ENCODE peak calls at places on chromosomes 12 and 14, in seven cellular contexts. One of them, this sample, is unnamed.

GRCh38 chr12:88947486-88948043 is 367.3 kb upstream of the KITLG start:
- DNase-seq in GM23338: peak
- DNase-seq in CD8-positive, alpha-beta T cell: no peak
- DNase-seq in lower lobe of right lung: no peak
- DNase-seq in brain microvascular endothelial cell: no peak
- DNase-seq in ascending aorta: no peak
- DNase-seq in fibroblast of lung: no peak
- DNase-seq in this sample: no peak

GRCh38 chr12:106195638-106196037 is 52.2 kb downstream of the CKAP4 start:
- DNase-seq in fibroblast of lung: peak
- DNase-seq in lower lobe of right lung: no peak
- DNase-seq in GM23338: no peak
- DNase-seq in ascending aorta: peak
- DNase-seq in brain microvascular endothelial cell: peak
- DNase-seq in CD8-positive, alpha-beta T cell: no peak
- DNase-seq in this sample: peak

GRCh38 chr12:63978519-63978918 is 134.0 kb downstream of the SRGAP1 start:
- DNase-seq in brain microvascular endothelial cell: peak
- DNase-seq in lower lobe of right lung: no peak
- DNase-seq in ascending aorta: no peak
- DNase-seq in CD8-positive, alpha-beta T cell: no peak
- DNase-seq in GM23338: no peak
- DNase-seq in fibroblast of lung: peak
- DNase-seq in this sample: no peak

GRCh38 chr12:48818831-48819590 is 715 bp downstream of the CACNB3 start:
- DNase-seq in CD8-positive, alpha-beta T cell: peak
- DNase-seq in fibroblast of lung: no peak
- DNase-seq in brain microvascular endothelial cell: no peak
- DNase-seq in GM23338: peak
- DNase-seq in ascending aorta: no peak
- DNase-seq in lower lobe of right lung: no peak
- DNase-seq in this sample: no peak

GRCh38 chr12:119659289-119659897 is 8.5 kb upstream of the PRKAB1 start:
- DNase-seq in lower lobe of right lung: no peak
- DNase-seq in fibroblast of lung: no peak
- DNase-seq in CD8-positive, alpha-beta T cell: no peak
- DNase-seq in brain microvascular endothelial cell: peak
- DNase-seq in GM23338: peak
- DNase-seq in ascending aorta: no peak
- DNase-seq in this sample: peak

GRCh38 chr12:92156139-92156538 is 10.5 kb upstream of the BTG1 start:
- DNase-seq in fibroblast of lung: no peak
- DNase-seq in GM23338: no peak
- DNase-seq in brain microvascular endothelial cell: no peak
- DNase-seq in lower lobe of right lung: no peak
- DNase-seq in ascending aorta: no peak
- DNase-seq in CD8-positive, alpha-beta T cell: no peak
- DNase-seq in this sample: no peak

GRCh38 chr12:45986646-45987338 is 3.6 kb downstream of the SCAF11 start:
- DNase-seq in lower lobe of right lung: no peak
- DNase-seq in brain microvascular endothelial cell: no peak
- DNase-seq in fibroblast of lung: peak
- DNase-seq in ascending aorta: no peak
- DNase-seq in CD8-positive, alpha-beta T cell: no peak
- DNase-seq in GM23338: no peak
- DNase-seq in this sample: no peak

GRCh38 chr12:26831959-26832816 is 806 bp downstream of the ITPR2 start:
- DNase-seq in ascending aorta: peak
- DNase-seq in GM23338: peak
- DNase-seq in lower lobe of right lung: peak
- DNase-seq in brain microvascular endothelial cell: peak
- DNase-seq in CD8-positive, alpha-beta T cell: peak
- DNase-seq in fibroblast of lung: peak
- DNase-seq in this sample: peak

GRCh38 chr14:100292301-100292775 is 13.9 kb downstream of the SLC25A29 start:
- DNase-seq in CD8-positive, alpha-beta T cell: no peak
- DNase-seq in brain microvascular endothelial cell: no peak
- DNase-seq in ascending aorta: peak
- DNase-seq in GM23338: no peak
- DNase-seq in lower lobe of right lung: no peak
- DNase-seq in fibroblast of lung: no peak
- DNase-seq in this sample: no peak

GRCh38 chr14:76950043-76951020 is 78.2 kb downstream of the IRF2BPL start:
- DNase-seq in brain microvascular endothelial cell: no peak
- DNase-seq in ascending aorta: no peak
- DNase-seq in fibroblast of lung: peak
- DNase-seq in GM23338: no peak
- DNase-seq in CD8-positive, alpha-beta T cell: no peak
- DNase-seq in lower lobe of right lung: no peak
- DNase-seq in this sample: no peak

GRCh38 chr12:124928095-124928911 is 13.9 kb upstream of the UBC start:
- DNase-seq in brain microvascular endothelial cell: peak
- DNase-seq in lower lobe of right lung: peak
- DNase-seq in CD8-positive, alpha-beta T cell: no peak
- DNase-seq in fibroblast of lung: peak
- DNase-seq in GM23338: peak
- DNase-seq in ascending aorta: peak
- DNase-seq in this sample: peak

GRCh38 chr12:47422656-47423055 is 283.2 kb downstream of the RPAP3 start:
- DNase-seq in GM23338: no peak
- DNase-seq in lower lobe of right lung: no peak
- DNase-seq in ascending aorta: no peak
- DNase-seq in brain microvascular endothelial cell: no peak
- DNase-seq in CD8-positive, alpha-beta T cell: no peak
- DNase-seq in fibroblast of lung: peak
- DNase-seq in this sample: no peak

GRCh38 chr12:69254046-69254445 is 14.7 kb downstream of the CPSF6 start:
- DNase-seq in lower lobe of right lung: no peak
- DNase-seq in ascending aorta: no peak
- DNase-seq in fibroblast of lung: peak
- DNase-seq in brain microvascular endothelial cell: no peak
- DNase-seq in GM23338: peak
- DNase-seq in CD8-positive, alpha-beta T cell: no peak
- DNase-seq in this sample: no peak

GRCh38 chr12:122228092-122228491 is 2.2 kb upstream of the DIABLO start:
- DNase-seq in brain microvascular endothelial cell: no peak
- DNase-seq in ascending aorta: no peak
- DNase-seq in CD8-positive, alpha-beta T cell: no peak
- DNase-seq in GM23338: no peak
- DNase-seq in lower lobe of right lung: no peak
- DNase-seq in fibroblast of lung: no peak
- DNase-seq in this sample: no peak

GRCh38 chr14:101557321-101557695 is 4.0 kb upstream of the DIO3 start:
- DNase-seq in brain microvascular endothelial cell: no peak
- DNase-seq in CD8-positive, alpha-beta T cell: no peak
- DNase-seq in GM23338: no peak
- DNase-seq in ascending aorta: no peak
- DNase-seq in lower lobe of right lung: peak
- DNase-seq in fibroblast of lung: no peak
- DNase-seq in this sample: no peak

GRCh38 chr14:101558739-101559240 is 2.5 kb upstream of the DIO3 start:
- DNase-seq in lower lobe of right lung: peak
- DNase-seq in GM23338: no peak
- DNase-seq in CD8-positive, alpha-beta T cell: no peak
- DNase-seq in fibroblast of lung: no peak
- DNase-seq in ascending aorta: no peak
- DNase-seq in brain microvascular endothelial cell: no peak
- DNase-seq in this sample: no peak

GRCh38 chr14:101559250-101559623 is 2.1 kb upstream of the DIO3 start:
- DNase-seq in CD8-positive, alpha-beta T cell: no peak
- DNase-seq in GM23338: no peak
- DNase-seq in lower lobe of right lung: peak
- DNase-seq in ascending aorta: no peak
- DNase-seq in fibroblast of lung: no peak
- DNase-seq in brain microvascular endothelial cell: no peak
- DNase-seq in this sample: no peak

GRCh38 chr14:101556566-101557320 is 4.6 kb upstream of the DIO3 start:
- DNase-seq in brain microvascular endothelial cell: no peak
- DNase-seq in fibroblast of lung: no peak
- DNase-seq in lower lobe of right lung: peak
- DNase-seq in ascending aorta: no peak
- DNase-seq in GM23338: no peak
- DNase-seq in CD8-positive, alpha-beta T cell: no peak
- DNase-seq in this sample: no peak

DNA sequence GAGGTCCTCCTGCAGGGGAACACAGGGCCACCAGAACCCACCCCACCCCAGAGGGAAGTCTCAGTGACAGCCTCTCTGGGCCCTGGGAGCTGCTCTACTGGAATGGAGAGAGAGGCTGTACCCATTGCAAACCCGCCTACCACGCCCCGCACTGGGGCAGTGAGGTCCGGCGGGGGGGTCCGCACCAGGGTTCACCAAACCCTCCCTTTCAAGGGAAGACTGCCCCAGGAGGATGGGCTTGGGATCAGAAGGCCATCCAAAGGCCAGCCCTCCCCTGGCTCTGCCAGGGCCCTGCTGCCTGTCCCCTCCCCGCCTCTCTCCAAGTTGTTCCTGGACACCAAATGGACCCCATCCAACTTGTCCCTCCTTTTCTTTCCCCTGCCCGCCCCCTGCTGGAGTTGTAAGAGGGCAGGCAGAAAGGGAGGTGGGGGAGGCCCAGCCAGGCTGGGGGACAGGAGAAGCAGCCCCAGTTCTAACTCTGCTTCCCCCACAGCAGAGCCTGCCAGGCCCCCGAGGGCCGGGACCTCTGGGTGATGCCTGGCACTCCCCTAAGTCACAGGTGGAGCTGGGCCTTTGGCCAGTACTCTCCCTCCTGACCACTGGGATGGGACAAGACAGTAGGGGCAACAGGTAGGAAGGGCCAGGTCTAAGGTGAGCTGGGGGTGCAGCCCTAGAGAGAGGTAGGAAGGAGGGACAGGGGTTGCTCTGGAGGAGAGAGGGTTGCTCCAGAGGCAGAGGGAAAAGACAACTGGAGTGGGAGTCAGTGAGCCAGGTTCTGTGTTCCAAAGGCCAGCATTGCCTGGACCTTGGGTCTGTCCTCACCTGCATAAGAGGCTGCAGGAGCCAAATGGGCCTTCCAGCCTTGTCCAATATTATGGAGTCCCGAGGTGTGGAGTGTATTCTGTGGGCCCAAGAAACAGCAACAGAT is 3.2 kb upstream of the DIO3 start:
- DNase-seq in ascending aorta: no peak
- DNase-seq in brain microvascular endothelial cell: no peak
- DNase-seq in GM23338: peak
- DNase-seq in fibroblast of lung: no peak
- DNase-seq in CD8-positive, alpha-beta T cell: no peak
- DNase-seq in lower lobe of right lung: peak
- DNase-seq in this sample: peak
- TF ChIP-seq CTCF in ascending aorta: peak
- TF ChIP-seq CTCF in brain microvascular endothelial cell: peak
- TF ChIP-seq CTCF in GM23338: no peak
- TF ChIP-seq CTCF in fibroblast of lung: peak
- TF ChIP-seq CTCF in CD8-positive, alpha-beta T cell: no peak
- TF ChIP-seq CTCF in lower lobe of right lung: no peak
- TF ChIP-seq CTCF in this sample: peak

DNA sequence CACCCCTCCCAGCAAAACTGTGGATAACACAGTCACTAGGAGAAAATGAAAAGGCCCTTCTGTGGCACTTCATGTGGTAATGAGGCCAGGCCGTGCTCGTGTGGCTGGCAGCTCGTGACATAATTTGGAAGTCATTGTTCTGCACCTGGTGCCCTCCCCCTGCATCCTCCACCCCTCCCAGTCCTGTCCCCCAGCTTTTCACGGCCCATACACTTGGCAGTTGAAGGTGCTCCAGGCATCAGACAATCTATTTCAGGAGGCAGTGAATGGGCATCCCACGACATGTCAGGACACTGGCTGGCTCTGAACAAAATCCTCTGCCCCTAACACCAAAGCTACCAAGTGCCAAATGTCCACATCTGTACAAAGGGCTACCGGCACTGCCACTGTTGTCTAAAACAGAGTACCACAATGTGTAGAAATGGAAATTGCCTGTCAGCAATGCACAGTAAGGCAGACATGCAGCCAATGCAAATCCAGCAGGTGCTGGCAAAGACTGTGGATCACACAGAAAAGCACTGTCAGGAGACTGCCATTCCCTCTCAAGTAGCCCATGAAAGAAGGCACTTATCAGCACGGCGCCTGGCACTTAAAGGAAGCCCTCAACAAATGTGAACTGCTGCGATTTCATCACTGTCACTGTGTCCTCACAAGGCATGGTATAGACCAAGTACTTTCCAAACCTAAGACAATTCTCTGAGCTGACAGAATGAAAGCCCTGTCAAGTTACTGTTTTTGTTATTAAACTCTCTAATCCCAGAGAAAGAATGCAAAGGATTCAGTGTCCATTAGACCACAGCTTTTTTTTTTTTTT is 39.1 kb downstream of the CORO1C start:
- DNase-seq in GM23338: no peak
- DNase-seq in lower lobe of right lung: peak
- DNase-seq in fibroblast of lung: peak
- DNase-seq in ascending aorta: no peak
- DNase-seq in CD8-positive, alpha-beta T cell: peak
- DNase-seq in brain microvascular endothelial cell: no peak
- DNase-seq in this sample: no peak
- H3K4me3 ChIP-seq in GM23338: no peak
- H3K4me3 ChIP-seq in lower lobe of right lung: no peak
- H3K4me3 ChIP-seq in fibroblast of lung: peak
- H3K4me3 ChIP-seq in ascending aorta: no peak
- H3K4me3 ChIP-seq in CD8-positive, alpha-beta T cell: no peak
- H3K4me3 ChIP-seq in brain microvascular endothelial cell: no peak
- H3K4me3 ChIP-seq in this sample: no peak

DNA sequence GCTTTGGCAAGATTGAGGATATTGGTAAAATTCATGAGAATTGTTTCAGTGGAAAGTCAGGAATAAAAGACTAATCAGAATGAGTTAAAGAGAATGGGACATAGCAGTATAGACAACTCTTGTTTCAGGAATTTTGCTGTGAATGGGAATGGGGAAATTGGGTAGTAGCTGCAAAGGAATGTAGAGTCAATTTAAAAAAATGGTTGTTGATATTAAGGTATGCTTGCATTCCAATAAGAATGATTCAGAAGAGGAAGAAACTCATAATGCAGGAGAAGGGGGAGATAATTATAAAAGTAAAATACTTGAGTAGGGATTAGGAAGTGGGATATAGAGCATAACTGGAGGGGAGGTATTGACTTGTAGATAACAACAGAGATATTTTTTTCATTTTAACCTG is 40.7 kb downstream of the MNAT1 start:
- DNase-seq in CD8-positive, alpha-beta T cell: no peak
- DNase-seq in fibroblast of lung: peak
- DNase-seq in GM23338: no peak
- DNase-seq in brain microvascular endothelial cell: peak
- DNase-seq in lower lobe of right lung: no peak
- DNase-seq in ascending aorta: no peak
- DNase-seq in this sample: no peak
- H3K27ac ChIP-seq in CD8-positive, alpha-beta T cell: no peak
- H3K27ac ChIP-seq in fibroblast of lung: no peak
- H3K27ac ChIP-seq in GM23338: no peak
- H3K27ac ChIP-seq in brain microvascular endothelial cell: no peak
- H3K27ac ChIP-seq in lower lobe of right lung: no peak
- H3K27ac ChIP-seq in ascending aorta: no peak
- H3K27ac ChIP-seq in this sample: no peak

DNA sequence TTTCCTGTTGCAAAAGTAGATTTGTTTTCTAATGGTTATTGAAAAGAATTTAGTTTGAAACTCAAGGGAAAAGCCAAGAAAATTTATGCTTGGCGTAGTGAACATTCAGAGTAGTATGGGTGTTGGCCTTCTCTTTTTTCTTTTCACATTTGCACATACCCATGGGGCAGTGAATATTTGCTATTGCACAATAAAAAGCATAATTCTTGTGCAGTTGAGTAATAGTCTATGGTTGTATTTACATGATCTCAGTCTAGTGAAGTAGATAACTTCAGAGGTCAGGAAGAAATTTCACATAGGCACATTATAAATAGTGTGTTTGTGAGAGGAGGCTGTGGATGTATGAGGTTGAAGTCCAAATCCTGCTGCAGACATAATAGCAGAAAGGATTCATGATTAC is 158.1 kb downstream of the FLRT2 start:
- DNase-seq in CD8-positive, alpha-beta T cell: no peak
- DNase-seq in fibroblast of lung: no peak
- DNase-seq in lower lobe of right lung: no peak
- DNase-seq in GM23338: no peak
- DNase-seq in brain microvascular endothelial cell: no peak
- DNase-seq in ascending aorta: no peak
- DNase-seq in this sample: no peak
- TF ChIP-seq CTCF in CD8-positive, alpha-beta T cell: no peak
- TF ChIP-seq CTCF in fibroblast of lung: no peak
- TF ChIP-seq CTCF in lower lobe of right lung: no peak
- TF ChIP-seq CTCF in GM23338: no peak
- TF ChIP-seq CTCF in brain microvascular endothelial cell: no peak
- TF ChIP-seq CTCF in ascending aorta: no peak
- TF ChIP-seq CTCF in this sample: no peak